ENCODE peak calls at places on chromosomes 5 and 9, in ten cellular contexts. Y is caudate nucleus; C is activated CD8-positive, alpha-beta memory T cell treated with anti-CD3 and anti-CD28 coated beads for 4 hours; F is AG08396; T is stomach; G is NCI-H460; L is effector memory CD4-positive, alpha-beta T cell; X is naive thymus-derived CD8-positive, alpha-beta T cell; H is activated CD4-positive, alpha-beta T cell treated with anti-CD3 and anti-CD28 coated beads for 48 hours; I is D341Med. U is an unnamed sample.

GRCh38 chr5:125276121-125276520 is 529.7 kb upstream of the ZNF608 start:
- DNase-seq in F (no peak), X (no peak), Y (no peak), G (no peak), T (no peak), I (no peak), H (no peak), C (no peak), L (no peak), U (no peak)

GRCh38 chr5:96807099-96807654 is 568 bp downstream of the ERAP1 start:
- DNase-seq in H (peak), F (peak), X (peak), I (peak), C (no peak), Y (peak), T (peak), L (no peak), G (peak), U (peak)

GRCh38 chr5:116766470-116766947 is 191.9 kb upstream of the SEMA6A start:
- DNase-seq in Y (no peak), F (no peak), X (no peak), L (no peak), C (no peak), I (no peak), G (peak), T (no peak), H (peak), U (no peak)

GRCh38 chr9:93594041-93594756 is 17.8 kb downstream of the PHF2 start:
- DNase-seq in T (no peak), C (no peak), H (no peak), I (peak), L (no peak), X (no peak), G (no peak), F (no peak), Y (no peak), U (no peak)

GRCh38 chr5:57989378-57989777 is 470.5 kb downstream of the PLK2 start:
- DNase-seq in G (no peak), I (no peak), C (no peak), F (no peak), L (no peak), H (no peak), X (no peak), Y (no peak), T (no peak), U (no peak)

GRCh38 chr5:87121315-87122170 is 146.1 kb upstream of the RASA1 start:
- DNase-seq in I (no peak), X (no peak), L (peak), G (peak), H (peak), C (peak), T (no peak), F (peak), Y (no peak), U (no peak)

GRCh38 chr9:113164536-113165300 is 13.9 kb downstream of the SLC31A2 start:
- DNase-seq in F (peak), I (no peak), X (no peak), H (no peak), Y (peak), G (no peak), L (no peak), C (no peak), T (no peak), U (no peak)

GRCh38 chr5:75611324-75612210 is at the start of gene ANKDD1B:
- DNase-seq in F (peak), G (no peak), X (no peak), I (peak), T (peak), Y (no peak), C (no peak), L (no peak), H (no peak), U (no peak)

GRCh38 chr5:78540335-78541057 is 108.1 kb downstream of the LHFPL2 start:
- DNase-seq in T (no peak), Y (peak), I (no peak), L (no peak), G (no peak), H (no peak), C (no peak), F (no peak), X (no peak), U (no peak)

GRCh38 chr5:157473383-157474370 is 13.7 kb downstream of the NIPAL4 start:
- DNase-seq in Y (no peak), H (no peak), F (peak), C (no peak), I (no peak), L (no peak), T (no peak), G (no peak), X (no peak), U (no peak)

GRCh38 chr9:2837915-2838314 is 6.0 kb downstream of the PUM3 start:
- DNase-seq in T (no peak), C (no peak), F (no peak), H (no peak), Y (no peak), G (no peak), X (no peak), L (no peak), I (no peak), U (no peak)

GRCh38 chr5:113162770-113163169 is 186.2 kb downstream of the DCP2 start:
- DNase-seq in L (no peak), Y (no peak), T (no peak), X (no peak), F (no peak), I (no peak), C (no peak), G (peak), H (no peak), U (no peak)

GRCh38 chr9:111959960-111960359 is 63.3 kb downstream of the UGCG start:
- DNase-seq in H (no peak), G (peak), L (no peak), F (no peak), I (no peak), T (no peak), X (no peak), Y (no peak), C (no peak), U (no peak)

GRCh38 chr9:21523021-21524014 is 41.2 kb upstream of the IFNE start:
- DNase-seq in C (no peak), L (no peak), Y (no peak), H (no peak), G (no peak), T (no peak), I (no peak), F (no peak), X (no peak), U (no peak)

GRCh38 chr5:143101740-143102386 is 301.6 kb downstream of the NR3C1 start:
- DNase-seq in F (no peak), I (no peak), Y (no peak), C (no peak), T (no peak), X (no peak), H (peak), L (no peak), G (no peak), U (peak)

GRCh38 chr9:116940614-116941215 is 253.6 kb downstream of the TRIM32 start:
- DNase-seq in F (no peak), T (no peak), G (no peak), H (no peak), L (no peak), Y (no peak), C (no peak), X (no peak), I (no peak), U (no peak)

GRCh38 chr5:139762624-139763170 is 32.9 kb upstream of the PSD2 start:
- DNase-seq in C (no peak), L (no peak), F (no peak), T (no peak), X (no peak), I (no peak), Y (no peak), H (no peak), G (no peak), U (no peak)

GRCh38 chr5:172919525-172920446 is 39.4 kb upstream of the RPL26L1 start:
- DNase-seq in H (no peak), C (no peak), X (no peak), I (no peak), Y (no peak), F (peak), G (no peak), T (peak), L (no peak), U (no peak)

GRCh38 chr5:581266-581665 is 30.9 kb upstream of the CEP72 start:
- DNase-seq in Y (no peak), F (no peak), G (no peak), L (no peak), T (peak), I (no peak), H (no peak), C (no peak), X (no peak), U (peak)

GRCh38 chr9:38091310-38092199 is 22.5 kb upstream of the SHB start:
- DNase-seq in I (no peak), G (no peak), L (no peak), T (no peak), Y (no peak), X (no peak), H (no peak), C (no peak), F (no peak), U (peak)

GRCh38 chr5:149614034-149614907 is 33.0 kb downstream of the ARHGEF37 start:
- DNase-seq in G (no peak), C (no peak), I (no peak), T (no peak), Y (no peak), F (no peak), X (no peak), H (no peak), L (no peak), U (no peak)

GRCh38 chr5:67880876-67881275 is 334.7 kb upstream of the PIK3R1 start:
- DNase-seq in I (no peak), L (no peak), T (no peak), Y (no peak), H (no peak), G (no peak), F (no peak), C (no peak), X (no peak), U (no peak)

GRCh38 chr5:137078171-137078665 is 420.9 kb downstream of the SPOCK1 start:
- DNase-seq in G (no peak), F (no peak), X (no peak), L (no peak), T (no peak), C (no peak), I (no peak), Y (no peak), H (no peak), U (peak)

GRCh38 chr5:173392172-173392571 is 64.0 kb upstream of the STC2 start:
- DNase-seq in I (no peak), L (no peak), H (no peak), X (no peak), T (no peak), G (no peak), Y (no peak), C (no peak), F (no peak), U (no peak)

GRCh38 chr5:143898381-143898780 is 86.4 kb downstream of the HMHB1 start:
- DNase-seq in F (no peak), L (no peak), G (no peak), I (no peak), Y (no peak), T (no peak), H (no peak), C (no peak), X (no peak), U (no peak)

GRCh38 chr9:135641047-135641446 is 1.7 kb upstream of the GLT6D1 start:
- DNase-seq in X (no peak), F (no peak), H (no peak), C (no peak), L (no peak), I (no peak), Y (no peak), T (no peak), G (no peak), U (no peak)

GRCh38 chr9:132631280-132631679 is 38.5 kb downstream of the DDX31 start:
- DNase-seq in F (peak), L (no peak), G (no peak), Y (no peak), C (no peak), T (no peak), H (no peak), X (no peak), I (no peak), U (no peak)

GRCh38 chr9:103898550-103898949 is 195.6 kb upstream of the SMC2 start:
- DNase-seq in C (no peak), X (no peak), I (no peak), Y (no peak), T (no peak), L (no peak), G (no peak), F (no peak), H (no peak), U (no peak)

GRCh38 chr5:157541452-157542118 is 34.0 kb downstream of the ADAM19 start:
- DNase-seq in I (no peak), T (no peak), H (peak), C (no peak), Y (no peak), G (no peak), F (no peak), X (no peak), L (no peak), U (no peak)

GRCh38 chr9:131046581-131047202 is 37.7 kb downstream of the LAMC3 start:
- DNase-seq in F (peak), I (peak), X (peak), G (peak), H (peak), Y (peak), L (peak), C (peak), T (peak), U (peak)